ENCODE peak calls at places on chromosomes 11 and 22, in four cellular contexts. S, C, F and N are unnamed samples.
A peak's percentile ranks its signal among the peaks of the same experiment; 100 is the strongest.

GRCh38 chr11:135027461-135027860 is 615.4 kb upstream of the B3GAT1 start:
- DNase-seq in S (no peak), C (no peak), F (no peak), N (peak; percentile 49)

GRCh38 chr11:57306156-57306876 is 18.4 kb downstream of the TNKS1BP1 start:
- DNase-seq in S (no peak), C (no peak), F (no peak), N (no peak)

GRCh38 chr11:33804471-33804870 is 30.2 kb upstream of the FBXO3 start:
- DNase-seq in S (no peak), C (no peak), F (no peak), N (no peak)

GRCh38 chr22:20982563-20982882 is 426 bp downstream of the LZTR1 start:
- DNase-seq in S (no peak), C (no peak), F (no peak), N (no peak)

GRCh38 chr11:75240381-75241035 is at the start of gene TPBGL:
- DNase-seq in S (no peak), C (no peak), F (no peak), N (peak; percentile 51)

GRCh38 chr11:122628691-122629555 is 26.6 kb upstream of the UBASH3B start:
- DNase-seq in S (peak; percentile 67), C (peak; percentile 31), F (peak; percentile 53), N (peak; percentile 68)

GRCh38 chr22:17085277-17086091 is 684 bp downstream of the IL17RA start:
- DNase-seq in S (no peak), C (no peak), F (no peak), N (peak; percentile 68)

GRCh38 chr11:111409915-111410314 is 30.8 kb upstream of the POU2AF1 start:
- DNase-seq in S (no peak), C (no peak), F (no peak), N (no peak)

GRCh38 chr11:12717851-12718291 is 43.6 kb downstream of the TEAD1 start:
- DNase-seq in S (no peak), C (no peak), F (peak; percentile 9), N (no peak)

GRCh38 chr11:104649002-104649401 is 249.3 kb downstream of the CASP12 start:
- DNase-seq in S (no peak), C (no peak), F (no peak), N (no peak)

GRCh38 chr11:45725776-45726606 is 60.6 kb upstream of the CHST1 start:
- DNase-seq in S (no peak), C (no peak), F (no peak), N (no peak)